ENCODE peak calls at places on chromosomes 13 and 19, in seven cellular contexts. One of them, this sample, is unnamed. For H3K36me3, the result is how much of the 10 kb centered on the place peaks cover.

GRCh38 chr13:27362064-27362751 is 62.2 kb upstream of the GTF3A start:
- DNase-seq in cardiac muscle cell: peak
- DNase-seq in hepatocyte: peak
- DNase-seq in heart right ventricle: peak
- DNase-seq in tibial nerve: peak
- DNase-seq in CD4-positive, CD25-positive, alpha-beta regulatory T cell: peak
- DNase-seq in brain microvascular endothelial cell: peak
- DNase-seq in this sample: peak

GRCh38 chr19:6501740-6502648 is at the start of gene TUBB4A:
- DNase-seq in cardiac muscle cell: no peak
- DNase-seq in hepatocyte: peak
- DNase-seq in heart right ventricle: peak
- DNase-seq in tibial nerve: no peak
- DNase-seq in CD4-positive, CD25-positive, alpha-beta regulatory T cell: no peak
- DNase-seq in brain microvascular endothelial cell: no peak
- DNase-seq in this sample: peak

GRCh38 chr19:30253581-30253996 is 118.6 kb upstream of the ZNF536 start:
- DNase-seq in cardiac muscle cell: no peak
- DNase-seq in hepatocyte: peak
- DNase-seq in heart right ventricle: no peak
- DNase-seq in tibial nerve: no peak
- DNase-seq in CD4-positive, CD25-positive, alpha-beta regulatory T cell: no peak
- DNase-seq in brain microvascular endothelial cell: no peak
- DNase-seq in this sample: no peak

GRCh38 chr19:47720669-47721068 is 7.4 kb downstream of the EHD2 start:
- DNase-seq in cardiac muscle cell: no peak
- DNase-seq in hepatocyte: no peak
- DNase-seq in heart right ventricle: no peak
- DNase-seq in tibial nerve: no peak
- DNase-seq in CD4-positive, CD25-positive, alpha-beta regulatory T cell: no peak
- DNase-seq in brain microvascular endothelial cell: no peak
- DNase-seq in this sample: no peak

GRCh38 chr13:109329175-109329574 is 457.2 kb downstream of the IRS2 start:
- DNase-seq in cardiac muscle cell: no peak
- DNase-seq in hepatocyte: no peak
- DNase-seq in heart right ventricle: no peak
- DNase-seq in tibial nerve: no peak
- DNase-seq in CD4-positive, CD25-positive, alpha-beta regulatory T cell: no peak
- DNase-seq in brain microvascular endothelial cell: no peak
- DNase-seq in this sample: no peak

GRCh38 chr13:34748078-34748477 is 194.0 kb upstream of the NBEA start:
- DNase-seq in cardiac muscle cell: peak
- DNase-seq in hepatocyte: no peak
- DNase-seq in heart right ventricle: peak
- DNase-seq in tibial nerve: no peak
- DNase-seq in CD4-positive, CD25-positive, alpha-beta regulatory T cell: no peak
- DNase-seq in brain microvascular endothelial cell: peak
- DNase-seq in this sample: peak

GRCh38 chr13:87671031-87671823 is at the start of gene SLITRK5:
- DNase-seq in cardiac muscle cell: peak
- DNase-seq in hepatocyte: peak
- DNase-seq in heart right ventricle: peak
- DNase-seq in tibial nerve: peak
- DNase-seq in CD4-positive, CD25-positive, alpha-beta regulatory T cell: peak
- DNase-seq in brain microvascular endothelial cell: peak
- DNase-seq in this sample: peak

GRCh38 chr13:109758937-109759480 is 27.4 kb downstream of the IRS2 start:
- DNase-seq in cardiac muscle cell: no peak
- DNase-seq in hepatocyte: no peak
- DNase-seq in heart right ventricle: no peak
- DNase-seq in tibial nerve: no peak
- DNase-seq in CD4-positive, CD25-positive, alpha-beta regulatory T cell: no peak
- DNase-seq in brain microvascular endothelial cell: no peak
- DNase-seq in this sample: no peak

GRCh38 chr13:102620512-102620911 is 23.7 kb downstream of the TPP2 start:
- DNase-seq in cardiac muscle cell: no peak
- DNase-seq in hepatocyte: no peak
- DNase-seq in heart right ventricle: no peak
- DNase-seq in tibial nerve: no peak
- DNase-seq in CD4-positive, CD25-positive, alpha-beta regulatory T cell: no peak
- DNase-seq in brain microvascular endothelial cell: no peak
- DNase-seq in this sample: no peak

GRCh38 chr13:106815545-106815944 is 247.6 kb upstream of the ARGLU1 start:
- DNase-seq in cardiac muscle cell: no peak
- DNase-seq in hepatocyte: no peak
- DNase-seq in heart right ventricle: no peak
- DNase-seq in tibial nerve: no peak
- DNase-seq in CD4-positive, CD25-positive, alpha-beta regulatory T cell: no peak
- DNase-seq in brain microvascular endothelial cell: no peak
- DNase-seq in this sample: no peak

GRCh38 chr13:44618326-44618725 is 42.2 kb upstream of the TSC22D1 start:
- DNase-seq in cardiac muscle cell: peak
- DNase-seq in hepatocyte: no peak
- DNase-seq in heart right ventricle: no peak
- DNase-seq in tibial nerve: no peak
- DNase-seq in CD4-positive, CD25-positive, alpha-beta regulatory T cell: no peak
- DNase-seq in brain microvascular endothelial cell: no peak
- DNase-seq in this sample: no peak

GRCh38 chr13:40193290-40194203 is 472.9 kb downstream of the FOXO1 start:
- DNase-seq in cardiac muscle cell: no peak
- DNase-seq in hepatocyte: no peak
- DNase-seq in heart right ventricle: peak
- DNase-seq in tibial nerve: no peak
- DNase-seq in CD4-positive, CD25-positive, alpha-beta regulatory T cell: no peak
- DNase-seq in brain microvascular endothelial cell: no peak
- DNase-seq in this sample: no peak

GRCh38 chr13:34189946-34190345 is 372.0 kb downstream of the RFC3 start:
- DNase-seq in cardiac muscle cell: no peak
- DNase-seq in hepatocyte: no peak
- DNase-seq in heart right ventricle: no peak
- DNase-seq in tibial nerve: no peak
- DNase-seq in CD4-positive, CD25-positive, alpha-beta regulatory T cell: no peak
- DNase-seq in brain microvascular endothelial cell: no peak
- DNase-seq in this sample: no peak

GRCh38 chr13:42110410-42111155 is 62.1 kb downstream of the DGKH start:
- DNase-seq in cardiac muscle cell: peak
- DNase-seq in hepatocyte: peak
- DNase-seq in heart right ventricle: peak
- DNase-seq in tibial nerve: no peak
- DNase-seq in CD4-positive, CD25-positive, alpha-beta regulatory T cell: peak
- DNase-seq in brain microvascular endothelial cell: peak
- DNase-seq in this sample: no peak

GRCh38 chr19:3178377-3178972 is at the start of gene S1PR4:
- DNase-seq in cardiac muscle cell: no peak
- DNase-seq in hepatocyte: peak
- DNase-seq in heart right ventricle: no peak
- DNase-seq in tibial nerve: no peak
- DNase-seq in CD4-positive, CD25-positive, alpha-beta regulatory T cell: peak
- DNase-seq in brain microvascular endothelial cell: no peak
- DNase-seq in this sample: no peak

GRCh38 chr19:44748426-44749254 is at the start of gene BCL3:
- DNase-seq in cardiac muscle cell: peak
- DNase-seq in hepatocyte: peak
- DNase-seq in heart right ventricle: peak
- DNase-seq in tibial nerve: no peak
- DNase-seq in CD4-positive, CD25-positive, alpha-beta regulatory T cell: peak
- DNase-seq in brain microvascular endothelial cell: no peak
- DNase-seq in this sample: peak

GRCh38 chr19:42683917-42684513 is 56.3 kb downstream of the PSG3 start:
- DNase-seq in cardiac muscle cell: peak
- DNase-seq in hepatocyte: no peak
- DNase-seq in heart right ventricle: no peak
- DNase-seq in tibial nerve: no peak
- DNase-seq in CD4-positive, CD25-positive, alpha-beta regulatory T cell: no peak
- DNase-seq in brain microvascular endothelial cell: peak
- DNase-seq in this sample: no peak

GRCh38 chr19:35309481-35310279 is 17.7 kb downstream of the MAG start:
- DNase-seq in cardiac muscle cell: peak
- DNase-seq in hepatocyte: peak
- DNase-seq in heart right ventricle: peak
- DNase-seq in tibial nerve: no peak
- DNase-seq in CD4-positive, CD25-positive, alpha-beta regulatory T cell: no peak
- DNase-seq in brain microvascular endothelial cell: peak
- DNase-seq in this sample: no peak

GRCh38 chr13:45621950-45622349 is 6.4 kb upstream of the ERICH6B start:
- DNase-seq in cardiac muscle cell: no peak
- DNase-seq in hepatocyte: no peak
- DNase-seq in heart right ventricle: no peak
- DNase-seq in tibial nerve: no peak
- DNase-seq in CD4-positive, CD25-positive, alpha-beta regulatory T cell: no peak
- DNase-seq in brain microvascular endothelial cell: no peak
- DNase-seq in this sample: no peak

GRCh38 chr13:40786568-40786996 is 2.8 kb upstream of the SLC25A15 start:
- DNase-seq in cardiac muscle cell: peak
- DNase-seq in hepatocyte: no peak
- DNase-seq in heart right ventricle: no peak
- DNase-seq in tibial nerve: no peak
- DNase-seq in CD4-positive, CD25-positive, alpha-beta regulatory T cell: no peak
- DNase-seq in brain microvascular endothelial cell: peak
- DNase-seq in this sample: no peak

GRCh38 chr19:49120325-49120683 is 960 bp downstream of the PPFIA3 start:
- DNase-seq in cardiac muscle cell: no peak
- DNase-seq in hepatocyte: no peak
- DNase-seq in heart right ventricle: no peak
- DNase-seq in tibial nerve: no peak
- DNase-seq in CD4-positive, CD25-positive, alpha-beta regulatory T cell: no peak
- DNase-seq in brain microvascular endothelial cell: no peak
- DNase-seq in this sample: no peak
- H3K4me3 ChIP-seq in cardiac muscle cell: no peak
- H3K4me3 ChIP-seq in hepatocyte: no peak
- H3K4me3 ChIP-seq in heart right ventricle: no peak
- H3K4me3 ChIP-seq in tibial nerve: peak
- H3K4me3 ChIP-seq in CD4-positive, CD25-positive, alpha-beta regulatory T cell: no peak
- H3K4me3 ChIP-seq in brain microvascular endothelial cell: no peak
- H3K4me3 ChIP-seq in this sample: peak

GRCh38 chr13:75149781-75150180 is 332.2 kb downstream of the TBC1D4 start:
- DNase-seq in cardiac muscle cell: no peak
- DNase-seq in hepatocyte: no peak
- DNase-seq in heart right ventricle: no peak
- DNase-seq in tibial nerve: no peak
- DNase-seq in CD4-positive, CD25-positive, alpha-beta regulatory T cell: no peak
- DNase-seq in brain microvascular endothelial cell: no peak
- DNase-seq in this sample: no peak

GRCh38 chr13:75151081-75151643 is 330.8 kb downstream of the TBC1D4 start:
- DNase-seq in cardiac muscle cell: peak
- DNase-seq in hepatocyte: no peak
- DNase-seq in heart right ventricle: no peak
- DNase-seq in tibial nerve: no peak
- DNase-seq in CD4-positive, CD25-positive, alpha-beta regulatory T cell: no peak
- DNase-seq in brain microvascular endothelial cell: peak
- DNase-seq in this sample: no peak

GRCh38 chr13:75153834-75154233 is 328.1 kb downstream of the TBC1D4 start:
- DNase-seq in cardiac muscle cell: peak
- DNase-seq in hepatocyte: no peak
- DNase-seq in heart right ventricle: no peak
- DNase-seq in tibial nerve: no peak
- DNase-seq in CD4-positive, CD25-positive, alpha-beta regulatory T cell: no peak
- DNase-seq in brain microvascular endothelial cell: no peak
- DNase-seq in this sample: no peak

DNA sequence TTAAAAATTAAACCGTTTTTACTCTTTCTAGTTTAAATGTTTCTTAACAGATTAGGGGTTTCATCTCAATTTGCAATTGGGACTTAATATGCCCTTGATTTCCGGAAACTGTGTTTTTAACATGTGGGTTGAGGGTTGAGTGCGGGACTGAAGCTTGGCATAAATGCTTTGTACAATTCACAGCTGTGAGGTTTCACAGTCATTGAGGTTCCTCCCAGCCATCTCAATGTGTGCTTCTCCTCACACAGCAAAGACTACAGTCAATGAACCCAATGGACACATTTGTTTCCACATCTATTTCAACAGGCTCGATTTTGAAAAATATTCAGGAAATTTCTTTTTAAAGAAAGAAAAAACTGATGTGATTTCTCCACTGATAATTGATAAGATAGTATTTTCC is 328.6 kb downstream of the TBC1D4 start:
- DNase-seq in cardiac muscle cell: peak
- DNase-seq in hepatocyte: no peak
- DNase-seq in heart right ventricle: no peak
- DNase-seq in tibial nerve: no peak
- DNase-seq in CD4-positive, CD25-positive, alpha-beta regulatory T cell: no peak
- DNase-seq in brain microvascular endothelial cell: no peak
- DNase-seq in this sample: no peak
- H3K27ac ChIP-seq in cardiac muscle cell: no peak
- H3K27ac ChIP-seq in hepatocyte: no peak
- H3K27ac ChIP-seq in heart right ventricle: no peak
- H3K27ac ChIP-seq in tibial nerve: no peak
- H3K27ac ChIP-seq in CD4-positive, CD25-positive, alpha-beta regulatory T cell: no peak
- H3K27ac ChIP-seq in brain microvascular endothelial cell: no peak
- H3K27ac ChIP-seq in this sample: peak

DNA sequence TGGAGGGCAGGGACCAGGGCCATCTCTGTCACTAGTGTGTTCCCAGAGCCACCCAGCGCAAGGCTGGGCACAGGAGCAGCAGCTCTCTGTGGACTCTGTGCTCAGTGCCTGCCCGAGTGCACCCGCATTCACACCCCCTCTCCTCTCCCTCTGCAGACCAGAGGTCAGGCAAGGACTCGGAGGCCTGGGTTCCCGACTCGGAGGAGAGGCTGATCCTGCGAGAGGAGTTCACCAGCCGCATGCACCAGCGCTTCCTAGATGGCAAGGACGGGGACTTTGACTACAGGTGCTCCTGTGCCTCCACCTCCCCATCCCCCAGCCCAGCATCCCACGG is 10.2 kb downstream of the CCDC97 start:
- DNase-seq in cardiac muscle cell: no peak
- DNase-seq in hepatocyte: no peak
- DNase-seq in heart right ventricle: no peak
- DNase-seq in tibial nerve: no peak
- DNase-seq in CD4-positive, CD25-positive, alpha-beta regulatory T cell: no peak
- DNase-seq in brain microvascular endothelial cell: no peak
- DNase-seq in this sample: no peak
- H3K36me3 ChIP-seq in cardiac muscle cell: under half
- H3K36me3 ChIP-seq in hepatocyte: under half
- H3K36me3 ChIP-seq in heart right ventricle: under half
- H3K36me3 ChIP-seq in tibial nerve: half or more
- H3K36me3 ChIP-seq in CD4-positive, CD25-positive, alpha-beta regulatory T cell: half or more
- H3K36me3 ChIP-seq in brain microvascular endothelial cell: half or more
- H3K36me3 ChIP-seq in this sample: half or more

DNA sequence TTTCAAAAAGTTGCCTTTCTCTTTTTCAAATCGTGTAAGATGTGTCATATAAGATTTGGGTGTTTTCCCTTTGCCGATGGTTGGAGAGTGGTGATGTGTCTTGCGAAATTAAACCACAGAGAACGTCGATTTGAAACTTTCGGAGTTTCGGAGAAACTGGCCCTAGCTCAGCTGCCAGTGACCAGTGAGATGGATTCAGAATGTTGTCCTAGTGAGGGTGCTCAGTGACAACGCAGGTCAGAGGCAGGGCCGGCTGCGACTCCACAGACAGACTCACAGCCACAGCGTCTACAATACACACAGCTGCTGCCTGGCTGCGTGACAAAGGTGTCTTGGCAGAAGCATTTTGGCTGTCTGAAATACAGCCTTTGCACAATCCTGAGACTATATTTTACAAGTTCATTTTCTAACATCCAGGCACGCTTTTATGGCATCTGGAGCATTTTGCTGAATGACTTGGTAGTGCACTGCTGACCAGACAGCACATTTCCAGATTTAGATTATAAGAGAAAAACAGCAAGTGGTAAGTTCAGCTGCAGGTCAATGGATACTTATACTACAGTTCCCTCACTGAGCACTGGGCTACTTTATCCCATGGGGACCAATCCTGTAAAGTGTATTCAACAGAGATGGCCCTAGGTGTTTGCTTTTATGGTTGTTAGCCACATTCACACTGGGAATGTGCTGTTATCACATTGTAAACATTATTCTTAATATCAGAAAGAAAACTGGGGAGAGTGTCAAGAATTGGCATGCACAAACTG is 207.5 kb downstream of the KCNRG start:
- DNase-seq in cardiac muscle cell: peak
- DNase-seq in hepatocyte: peak
- DNase-seq in heart right ventricle: peak
- DNase-seq in tibial nerve: peak
- DNase-seq in CD4-positive, CD25-positive, alpha-beta regulatory T cell: peak
- DNase-seq in brain microvascular endothelial cell: peak
- DNase-seq in this sample: peak
- H3K4me3 ChIP-seq in cardiac muscle cell: no peak
- H3K4me3 ChIP-seq in hepatocyte: no peak
- H3K4me3 ChIP-seq in heart right ventricle: no peak
- H3K4me3 ChIP-seq in tibial nerve: no peak
- H3K4me3 ChIP-seq in CD4-positive, CD25-positive, alpha-beta regulatory T cell: peak
- H3K4me3 ChIP-seq in brain microvascular endothelial cell: peak
- H3K4me3 ChIP-seq in this sample: peak